ENCODE peak calls at places on chromosome 16, in eight cellular contexts. W, D, K, N, Y, M, X and C are unnamed samples.

GRCh38 chr16:58020628-58021521 is 4.7 kb upstream of the MMP15 start:
- DNase-seq in W (peak; percentile 58), D (peak; percentile 43), K (peak; percentile 48), N (peak; percentile 42), Y (no peak), M (peak; percentile 40), X (peak; percentile 72), C (no peak)

GRCh38 chr16:59113009-59113408 is 378.9 kb upstream of the GOT2 start:
- DNase-seq in W (no peak), D (no peak), K (no peak), N (no peak), Y (no peak), M (no peak), X (no peak), C (no peak)

GRCh38 chr16:84930298-84931106 is 80.8 kb downstream of the ZDHHC7 start:
- DNase-seq in W (no peak), D (no peak), K (no peak), N (no peak), Y (no peak), M (no peak), X (no peak), C (no peak)

GRCh38 chr16:24822542-24822941 is 23.2 kb upstream of the SLC5A11 start:
- DNase-seq in W (no peak), D (no peak), K (no peak), N (no peak), Y (no peak), M (no peak), X (no peak), C (no peak)

GRCh38 chr16:11414815-11415775 is 69.8 kb downstream of the RMI2 start:
- DNase-seq in W (no peak), D (no peak), K (no peak), N (no peak), Y (no peak), M (no peak), X (no peak), C (no peak)

GRCh38 chr16:48497932-48498760 is 111.8 kb downstream of the N4BP1 start:
- DNase-seq in W (no peak), D (no peak), K (no peak), N (no peak), Y (no peak), M (no peak), X (no peak), C (no peak)

GRCh38 chr16:17038415-17038814 is 432.3 kb downstream of the XYLT1 start:
- DNase-seq in W (no peak), D (no peak), K (no peak), N (no peak), Y (no peak), M (no peak), X (no peak), C (no peak)

GRCh38 chr16:75624921-75625334 is 1.8 kb upstream of the ADAT1 start:
- DNase-seq in W (no peak), D (peak; percentile 75), K (no peak), N (peak; percentile 17), Y (no peak), M (no peak), X (no peak), C (no peak)

GRCh38 chr16:31242197-31242596 is 17.6 kb upstream of the ITGAM start:
- DNase-seq in W (no peak), D (no peak), K (no peak), N (no peak), Y (no peak), M (no peak), X (no peak), C (no peak)

GRCh38 chr16:27481282-27481934 is 68.3 kb downstream of the GTF3C1 start:
- DNase-seq in W (no peak), D (no peak), K (no peak), N (no peak), Y (no peak), M (no peak), X (no peak), C (no peak)

GRCh38 chr16:53933407-53933806 is 229.5 kb downstream of the FTO start:
- DNase-seq in W (no peak), D (no peak), K (no peak), N (no peak), Y (no peak), M (no peak), X (no peak), C (no peak)

GRCh38 chr16:89115216-89115949 is 21.7 kb downstream of the ACSF3 start:
- DNase-seq in W (peak; percentile 69), D (peak; percentile 90), K (peak; percentile 93), N (no peak), Y (no peak), M (peak; percentile 56), X (no peak), C (no peak)

GRCh38 chr16:11576427-11577289 is 10.1 kb downstream of the LITAF start:
- DNase-seq in W (peak; percentile 42), D (peak; percentile 8), K (no peak), N (no peak), Y (no peak), M (no peak), X (no peak), C (no peak)

GRCh38 chr16:55478827-55479559 is at the start of gene MMP2:
- DNase-seq in W (no peak), D (peak; percentile 54), K (no peak), N (no peak), Y (no peak), M (no peak), X (peak; percentile 62), C (no peak)

GRCh38 chr16:59543641-59544040 is 809.5 kb upstream of the GOT2 start:
- DNase-seq in W (no peak), D (no peak), K (no peak), N (no peak), Y (no peak), M (no peak), X (no peak), C (peak; percentile 21)